ENCODE peak calls at places on chromosomes 12 and 14, in six cellular contexts. One of them, this sample, is unnamed.

GRCh38 chr12:89567691-89568239 is 41.9 kb upstream of the POC1B start:
- DNase-seq in tibial nerve: no peak
- DNase-seq in stomach: no peak
- DNase-seq in transverse colon: no peak
- DNase-seq in A549: no peak
- DNase-seq in sigmoid colon: no peak
- DNase-seq in this sample: no peak

GRCh38 chr12:124696689-124697476 is 129.5 kb upstream of the NCOR2 start:
- DNase-seq in tibial nerve: no peak
- DNase-seq in stomach: peak
- DNase-seq in transverse colon: no peak
- DNase-seq in A549: no peak
- DNase-seq in sigmoid colon: no peak
- DNase-seq in this sample: no peak

GRCh38 chr14:67971627-67972625 is 152.3 kb downstream of the RAD51B start:
- DNase-seq in tibial nerve: no peak
- DNase-seq in stomach: no peak
- DNase-seq in transverse colon: no peak
- DNase-seq in A549: no peak
- DNase-seq in sigmoid colon: no peak
- DNase-seq in this sample: no peak

GRCh38 chr14:85535916-85536834 is 6.2 kb downstream of the FLRT2 start:
- DNase-seq in tibial nerve: no peak
- DNase-seq in stomach: no peak
- DNase-seq in transverse colon: no peak
- DNase-seq in A549: peak
- DNase-seq in sigmoid colon: no peak
- DNase-seq in this sample: no peak

GRCh38 chr14:70642313-70643235 is 858 bp downstream of the TTC9 start:
- DNase-seq in tibial nerve: no peak
- DNase-seq in stomach: no peak
- DNase-seq in transverse colon: peak
- DNase-seq in A549: no peak
- DNase-seq in sigmoid colon: no peak
- DNase-seq in this sample: peak

GRCh38 chr14:93707475-93707874 is 80.8 kb downstream of the PRIMA1 start:
- DNase-seq in tibial nerve: no peak
- DNase-seq in stomach: no peak
- DNase-seq in transverse colon: no peak
- DNase-seq in A549: no peak
- DNase-seq in sigmoid colon: no peak
- DNase-seq in this sample: no peak

GRCh38 chr12:31431721-31432120 is 105.8 kb upstream of the SINHCAF start:
- DNase-seq in tibial nerve: no peak
- DNase-seq in stomach: no peak
- DNase-seq in transverse colon: no peak
- DNase-seq in A549: no peak
- DNase-seq in sigmoid colon: no peak
- DNase-seq in this sample: no peak

GRCh38 chr12:14836336-14837210 is 6.8 kb downstream of the ART4 start:
- DNase-seq in tibial nerve: no peak
- DNase-seq in stomach: no peak
- DNase-seq in transverse colon: no peak
- DNase-seq in A549: peak
- DNase-seq in sigmoid colon: no peak
- DNase-seq in this sample: no peak

GRCh38 chr12:6745751-6746525 is 7.0 kb downstream of the MLF2 start:
- DNase-seq in tibial nerve: no peak
- DNase-seq in stomach: no peak
- DNase-seq in transverse colon: no peak
- DNase-seq in A549: no peak
- DNase-seq in sigmoid colon: no peak
- DNase-seq in this sample: no peak

GRCh38 chr14:50560929-50561280 is 960 bp downstream of the ATL1 start:
- DNase-seq in tibial nerve: peak
- DNase-seq in stomach: peak
- DNase-seq in transverse colon: peak
- DNase-seq in A549: peak
- DNase-seq in sigmoid colon: peak
- DNase-seq in this sample: peak

GRCh38 chr14:33376510-33376909 is 437.8 kb downstream of the NPAS3 start:
- DNase-seq in tibial nerve: no peak
- DNase-seq in stomach: no peak
- DNase-seq in transverse colon: peak
- DNase-seq in A549: no peak
- DNase-seq in sigmoid colon: no peak
- DNase-seq in this sample: no peak

GRCh38 chr12:21941522-21942376 is 523 bp upstream of the ABCC9 start:
- DNase-seq in tibial nerve: peak
- DNase-seq in stomach: no peak
- DNase-seq in transverse colon: peak
- DNase-seq in A549: no peak
- DNase-seq in sigmoid colon: peak
- DNase-seq in this sample: peak

GRCh38 chr12:1706284-1707016 is 15.6 kb downstream of the ADIPOR2 start:
- DNase-seq in tibial nerve: no peak
- DNase-seq in stomach: no peak
- DNase-seq in transverse colon: no peak
- DNase-seq in A549: no peak
- DNase-seq in sigmoid colon: no peak
- DNase-seq in this sample: no peak

GRCh38 chr14:61107148-61107641 is 126.2 kb downstream of the SLC38A6 start:
- DNase-seq in tibial nerve: peak
- DNase-seq in stomach: no peak
- DNase-seq in transverse colon: no peak
- DNase-seq in A549: no peak
- DNase-seq in sigmoid colon: peak
- DNase-seq in this sample: peak

GRCh38 chr12:81340910-81341309 is 263.0 kb downstream of the ACSS3 start:
- DNase-seq in tibial nerve: no peak
- DNase-seq in stomach: no peak
- DNase-seq in transverse colon: no peak
- DNase-seq in A549: no peak
- DNase-seq in sigmoid colon: no peak
- DNase-seq in this sample: no peak

GRCh38 chr12:2637371-2637770 is 157.4 kb upstream of the FKBP4 start:
- DNase-seq in tibial nerve: no peak
- DNase-seq in stomach: no peak
- DNase-seq in transverse colon: no peak
- DNase-seq in A549: no peak
- DNase-seq in sigmoid colon: peak
- DNase-seq in this sample: no peak

GRCh38 chr12:46131729-46132128 is 137.1 kb downstream of the SLC38A1 start:
- DNase-seq in tibial nerve: no peak
- DNase-seq in stomach: no peak
- DNase-seq in transverse colon: no peak
- DNase-seq in A549: no peak
- DNase-seq in sigmoid colon: no peak
- DNase-seq in this sample: no peak

GRCh38 chr12:67394600-67394999 is 125.4 kb downstream of the CAND1 start:
- DNase-seq in tibial nerve: peak
- DNase-seq in stomach: no peak
- DNase-seq in transverse colon: no peak
- DNase-seq in A549: no peak
- DNase-seq in sigmoid colon: peak
- DNase-seq in this sample: peak

GRCh38 chr12:93784339-93785086 is 107.3 kb downstream of the CRADD start:
- DNase-seq in tibial nerve: peak
- DNase-seq in stomach: no peak
- DNase-seq in transverse colon: peak
- DNase-seq in A549: no peak
- DNase-seq in sigmoid colon: peak
- DNase-seq in this sample: no peak

GRCh38 chr14:76727403-76727802 is 33.9 kb upstream of the VASH1 start:
- DNase-seq in tibial nerve: no peak
- DNase-seq in stomach: no peak
- DNase-seq in transverse colon: no peak
- DNase-seq in A549: no peak
- DNase-seq in sigmoid colon: no peak
- DNase-seq in this sample: no peak

GRCh38 chr12:11729439-11730150 is 80.1 kb downstream of the ETV6 start:
- DNase-seq in tibial nerve: no peak
- DNase-seq in stomach: no peak
- DNase-seq in transverse colon: no peak
- DNase-seq in A549: no peak
- DNase-seq in sigmoid colon: no peak
- DNase-seq in this sample: no peak

GRCh38 chr12:46332260-46332659 is 40.3 kb downstream of the SLC38A2 start:
- DNase-seq in tibial nerve: no peak
- DNase-seq in stomach: no peak
- DNase-seq in transverse colon: no peak
- DNase-seq in A549: no peak
- DNase-seq in sigmoid colon: no peak
- DNase-seq in this sample: no peak

GRCh38 chr12:53171725-53172329 is 8.7 kb upstream of the ZNF740 start:
- DNase-seq in tibial nerve: no peak
- DNase-seq in stomach: no peak
- DNase-seq in transverse colon: no peak
- DNase-seq in A549: no peak
- DNase-seq in sigmoid colon: no peak
- DNase-seq in this sample: no peak

GRCh38 chr14:104795781-104796681 is 483 bp upstream of the AKT1 start:
- DNase-seq in tibial nerve: no peak
- DNase-seq in stomach: peak
- DNase-seq in transverse colon: peak
- DNase-seq in A549: peak
- DNase-seq in sigmoid colon: no peak
- DNase-seq in this sample: peak

DNA sequence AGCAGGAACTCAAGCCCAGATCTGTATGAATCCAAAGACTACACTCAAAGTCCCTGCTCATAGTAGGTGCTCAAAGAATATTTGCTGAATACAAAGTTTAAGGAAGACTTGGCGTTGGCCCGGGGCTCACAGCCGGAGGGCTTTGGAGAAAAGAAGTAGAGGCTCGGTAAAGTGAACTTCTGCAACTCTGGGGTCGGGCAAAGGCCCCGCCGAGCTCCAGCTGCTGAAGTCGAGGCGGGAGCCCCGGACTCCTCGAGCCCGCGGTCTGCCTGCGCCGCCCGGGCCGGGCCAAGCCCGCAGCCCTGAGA is 335 bp downstream of the GCN1 start:
- DNase-seq in tibial nerve: no peak
- DNase-seq in stomach: no peak
- DNase-seq in transverse colon: no peak
- DNase-seq in A549: no peak
- DNase-seq in sigmoid colon: no peak
- DNase-seq in this sample: no peak
- H3K27ac ChIP-seq in tibial nerve: peak
- H3K27ac ChIP-seq in stomach: peak
- H3K27ac ChIP-seq in transverse colon: peak
- H3K27ac ChIP-seq in A549: peak
- H3K27ac ChIP-seq in sigmoid colon: peak
- H3K27ac ChIP-seq in this sample: peak

GRCh38 chr14:53325176-53325806 is 172.2 kb upstream of the DDHD1 start:
- DNase-seq in tibial nerve: no peak
- DNase-seq in stomach: no peak
- DNase-seq in transverse colon: no peak
- DNase-seq in A549: no peak
- DNase-seq in sigmoid colon: no peak
- DNase-seq in this sample: no peak
- TF ChIP-seq CTCF in tibial nerve: peak
- TF ChIP-seq CTCF in stomach: no peak
- TF ChIP-seq CTCF in transverse colon: no peak
- TF ChIP-seq CTCF in A549: no peak
- TF ChIP-seq CTCF in sigmoid colon: no peak
- TF ChIP-seq CTCF in this sample: no peak

DNA sequence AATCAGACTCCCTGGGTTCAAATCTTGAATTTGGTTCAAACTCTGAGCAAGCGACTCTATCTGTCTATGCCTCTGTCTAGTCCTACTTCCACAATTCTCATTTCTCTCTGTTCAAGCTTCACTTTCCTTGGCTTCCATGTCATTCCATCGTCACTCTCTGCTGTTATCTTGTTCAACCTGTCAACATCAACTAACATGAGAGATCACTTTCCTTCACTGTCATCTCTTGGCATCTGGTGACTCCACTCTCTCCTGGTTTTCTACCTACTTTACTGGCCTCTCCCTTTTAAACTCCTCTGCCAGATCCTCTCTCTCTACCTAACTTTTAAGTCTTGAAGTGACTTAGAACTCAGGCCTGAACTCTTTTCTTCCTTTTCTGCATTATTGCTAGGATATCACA is 240.2 kb downstream of the BCAT1 start:
- DNase-seq in tibial nerve: no peak
- DNase-seq in stomach: no peak
- DNase-seq in transverse colon: no peak
- DNase-seq in A549: no peak
- DNase-seq in sigmoid colon: no peak
- DNase-seq in this sample: no peak
- TF ChIP-seq EP300 in tibial nerve: no peak
- TF ChIP-seq EP300 in stomach: no peak
- TF ChIP-seq EP300 in transverse colon: no peak
- TF ChIP-seq EP300 in A549: no peak
- TF ChIP-seq EP300 in sigmoid colon: no peak
- TF ChIP-seq EP300 in this sample: no peak

GRCh38 chr14:102280376-102280962 is 24.5 kb downstream of the MOK start:
- DNase-seq in tibial nerve: no peak
- DNase-seq in stomach: no peak
- DNase-seq in transverse colon: no peak
- DNase-seq in A549: peak
- DNase-seq in sigmoid colon: no peak
- DNase-seq in this sample: no peak

GRCh38 chr14:102279688-102280348 is 25.1 kb downstream of the MOK start:
- DNase-seq in tibial nerve: no peak
- DNase-seq in stomach: no peak
- DNase-seq in transverse colon: no peak
- DNase-seq in A549: peak
- DNase-seq in sigmoid colon: no peak
- DNase-seq in this sample: no peak

GRCh38 chr14:102277874-102278630 is 26.9 kb downstream of the MOK start:
- DNase-seq in tibial nerve: no peak
- DNase-seq in stomach: no peak
- DNase-seq in transverse colon: no peak
- DNase-seq in A549: no peak
- DNase-seq in sigmoid colon: no peak
- DNase-seq in this sample: no peak

GRCh38 chr14:102279282-102279681 is 25.7 kb downstream of the MOK start:
- DNase-seq in tibial nerve: no peak
- DNase-seq in stomach: no peak
- DNase-seq in transverse colon: no peak
- DNase-seq in A549: no peak
- DNase-seq in sigmoid colon: no peak
- DNase-seq in this sample: no peak

DNA sequence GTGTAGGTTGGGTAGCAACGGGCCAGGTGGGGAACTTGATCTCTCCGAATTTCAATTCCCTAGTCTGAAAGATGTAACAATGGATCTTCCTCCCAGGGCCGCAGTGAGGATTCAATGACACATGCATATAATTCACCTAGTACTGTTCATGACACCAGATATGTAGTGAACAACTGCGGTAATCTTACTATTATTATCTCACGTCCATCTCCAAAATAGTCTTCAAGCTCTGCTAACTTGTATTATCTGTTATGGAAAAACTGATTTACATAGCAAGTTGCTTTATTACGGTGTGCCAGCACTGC is 26.4 kb downstream of the MOK start:
- DNase-seq in tibial nerve: no peak
- DNase-seq in stomach: no peak
- DNase-seq in transverse colon: no peak
- DNase-seq in A549: no peak
- DNase-seq in sigmoid colon: no peak
- DNase-seq in this sample: no peak
- H3K27ac ChIP-seq in tibial nerve: no peak
- H3K27ac ChIP-seq in stomach: no peak
- H3K27ac ChIP-seq in transverse colon: no peak
- H3K27ac ChIP-seq in A549: peak
- H3K27ac ChIP-seq in sigmoid colon: no peak
- H3K27ac ChIP-seq in this sample: no peak

GRCh38 chr12:25958254-25959068 is at the start of gene RASSF8:
- DNase-seq in tibial nerve: peak
- DNase-seq in stomach: peak
- DNase-seq in transverse colon: peak
- DNase-seq in A549: peak
- DNase-seq in sigmoid colon: peak
- DNase-seq in this sample: peak
- TF ChIP-seq CTCF in tibial nerve: no peak
- TF ChIP-seq CTCF in stomach: no peak
- TF ChIP-seq CTCF in transverse colon: no peak
- TF ChIP-seq CTCF in A549: peak
- TF ChIP-seq CTCF in sigmoid colon: no peak
- TF ChIP-seq CTCF in this sample: no peak

This sample was measured in upper lobe of left lung.